ENCODE peak calls at places on chromosomes 5 and 9, in nine cellular contexts. Y is tibial artery; M is HTR-8/SVneo; G is glutamatergic neuron; X is stimulated activated CD8-positive, alpha-beta memory T cell treated with anti-CD3 and anti-CD28 coated beads, Interleukin-2, amount 100 ng/mL, for 48 hours; D is Caki2; P is stimulated activated naive CD8-positive, alpha-beta T cell treated with anti-CD3 and anti-CD28 coated beads, Interleukin-15, amount 100 ng/mL, for 72 hours; N is AG04449; K is NCI-H524. W is an unnamed sample.

GRCh38 chr9:69307446-69308216 is 17.4 kb upstream of the ENTREP1 start:
- DNase-seq in X (no peak), P (no peak), Y (no peak), M (no peak), G (no peak), D (no peak), K (no peak), N (peak; percentile 70), W (no peak)

GRCh38 chr5:908172-908571 is 15.5 kb downstream of the TRIP13 start:
- DNase-seq in N (no peak), K (no peak), Y (no peak), G (no peak), P (no peak), D (no peak), M (no peak), X (no peak), W (no peak)

GRCh38 chr5:127934791-127935256 is 148.7 kb upstream of the SLC12A2 start:
- DNase-seq in X (no peak), G (no peak), Y (no peak), M (peak; percentile 29), N (no peak), K (no peak), D (peak; percentile 98), P (no peak), W (no peak)

GRCh38 chr5:147450596-147450995 is 59.3 kb downstream of the DPYSL3 start:
- DNase-seq in K (no peak), P (no peak), D (no peak), M (no peak), X (no peak), G (no peak), Y (no peak), N (no peak), W (no peak)

GRCh38 chr9:93645149-93645889 is 68.9 kb downstream of the PHF2 start:
- DNase-seq in P (no peak), X (no peak), G (peak; percentile 8), D (no peak), M (no peak), Y (peak; percentile 49), N (no peak), K (no peak), W (peak; percentile 7)

GRCh38 chr5:112372543-112372942 is 46.5 kb downstream of the EPB41L4A start:
- DNase-seq in X (no peak), Y (no peak), M (no peak), D (peak; percentile 24), G (no peak), P (no peak), N (no peak), K (no peak), W (no peak)

GRCh38 chr9:18632624-18633407 is 158.9 kb downstream of the ADAMTSL1 start:
- DNase-seq in N (peak; percentile 69), K (no peak), G (no peak), P (no peak), Y (peak; percentile 66), M (peak; percentile 22), D (no peak), X (no peak), W (no peak)

GRCh38 chr5:163821142-163821541 is 315.7 kb downstream of the MAT2B start:
- DNase-seq in D (no peak), K (peak; percentile 6), N (no peak), P (no peak), M (no peak), X (no peak), G (no peak), Y (no peak), W (no peak)

GRCh38 chr9:96344458-96345180 is 38.9 kb downstream of the SLC35D2 start:
- DNase-seq in K (peak; percentile 59), X (no peak), G (peak; percentile 63), Y (peak; percentile 74), P (no peak), D (peak; percentile 83), M (peak; percentile 84), N (peak; percentile 40), W (no peak)

GRCh38 chr9:133956520-133957076 is 35.5 kb downstream of the VAV2 start:
- DNase-seq in K (no peak), N (no peak), Y (no peak), M (no peak), G (peak; percentile 28), D (no peak), P (no peak), X (no peak), W (no peak)

GRCh38 chr9:11148189-11148588 is 535.4 kb upstream of the PTPRD start:
- DNase-seq in N (no peak), Y (no peak), G (peak; percentile 33), X (no peak), P (no peak), K (no peak), D (no peak), M (no peak), W (no peak)

GRCh38 chr5:21049900-21050299 is 1061.9 kb upstream of the CDH18 start:
- DNase-seq in Y (no peak), G (no peak), M (no peak), P (no peak), X (no peak), N (no peak), D (no peak), K (no peak), W (no peak)

GRCh38 chr5:76303917-76304316 is 99.2 kb upstream of the IQGAP2 start:
- DNase-seq in N (no peak), M (no peak), Y (peak; percentile 11), P (no peak), D (peak; percentile 50), K (no peak), G (no peak), X (no peak), W (no peak)

GRCh38 chr5:85896499-85896898 is 721.2 kb upstream of the COX7C start:
- DNase-seq in D (no peak), P (no peak), X (no peak), K (no peak), G (no peak), M (no peak), N (no peak), Y (no peak), W (no peak)

GRCh38 chr5:72394688-72395087 is 74.5 kb downstream of the PTCD2 start:
- DNase-seq in Y (no peak), M (no peak), X (no peak), G (no peak), K (no peak), P (no peak), D (no peak), N (no peak), W (no peak)

GRCh38 chr5:176733586-176734262 is 76.6 kb upstream of the UNC5A start:
- DNase-seq in P (no peak), D (no peak), N (no peak), M (no peak), Y (peak; percentile 59), X (no peak), G (peak; percentile 60), K (peak; percentile 38), W (no peak)

GRCh38 chr5:108345541-108346171 is 36.2 kb downstream of the FBXL17 start:
- DNase-seq in P (no peak), D (peak; percentile 16), K (peak; percentile 63), X (no peak), G (no peak), M (peak; percentile 4), Y (no peak), N (peak; percentile 7), W (no peak)

GRCh38 chr5:123371575-123372179 is 51.5 kb downstream of the CEP120 start:
- DNase-seq in X (peak; percentile 9), K (peak; percentile 23), P (no peak), G (peak; percentile 83), M (no peak), D (peak; percentile 8), Y (peak; percentile 71), N (no peak), W (peak; percentile 30)

GRCh38 chr5:52794519-52794918 is 6.8 kb downstream of the ITGA1 start:
- DNase-seq in G (no peak), N (no peak), K (no peak), D (no peak), X (no peak), P (no peak), Y (no peak), M (no peak), W (no peak)

GRCh38 chr9:112443636-112444035 is 43.0 kb upstream of the KIAA1958 start:
- DNase-seq in P (no peak), M (no peak), K (no peak), D (no peak), X (no peak), N (no peak), G (no peak), Y (no peak), W (no peak)

W was measured in omental fat pad.